ENCODE peak calls at places on chromosomes 3 and 15, in seven cellular contexts. M is mesendoderm, I is IMR-90, D is H1, U is mesenchymal stem cell, W is trophoblast cell, O is H9. A is an unnamed sample.

GRCh38 chr15:89002281-89002761 is 85.9 kb upstream of the ABHD2 start:
- DNase-seq in M (no peak), I (peak), D (no peak), U (peak), W (no peak), O (no peak), A (no peak)

GRCh38 chr3:57951106-57951882 is 56.9 kb upstream of the FLNB start:
- DNase-seq in M (peak), I (peak), D (no peak), U (peak), W (peak), O (no peak), A (no peak)

GRCh38 chr3:1375145-1375544 is 282.3 kb downstream of the CNTN6 start:
- DNase-seq in M (no peak), I (no peak), D (no peak), U (no peak), W (no peak), O (no peak), A (no peak)

GRCh38 chr3:53084310-53085001 is 38.6 kb upstream of the SFMBT1 start:
- DNase-seq in M (no peak), I (no peak), D (no peak), U (no peak), W (no peak), O (no peak), A (no peak)

GRCh38 chr3:42556089-42556632 is 25.6 kb downstream of the SEC22C start:
- DNase-seq in M (peak), I (no peak), D (no peak), U (peak), W (no peak), O (no peak), A (no peak)

GRCh38 chr3:51242939-51243338 is 142.2 kb upstream of the MANF start:
- DNase-seq in M (no peak), I (no peak), D (no peak), U (no peak), W (no peak), O (no peak), A (no peak)

GRCh38 chr15:64111679-64112050 is 15.9 kb downstream of the SNX1 start:
- DNase-seq in M (peak), I (no peak), D (no peak), U (no peak), W (no peak), O (no peak), A (no peak)

GRCh38 chr3:113623324-113623723 is 73.1 kb downstream of the USF3 start:
- DNase-seq in M (peak), I (no peak), D (peak), U (peak), W (peak), O (peak), A (no peak)

GRCh38 chr3:9036327-9037112 is 73.2 kb upstream of the RAD18 start:
- DNase-seq in M (no peak), I (peak), D (no peak), U (no peak), W (no peak), O (no peak), A (no peak)

GRCh38 chr15:82709421-82710207 is at the start of gene AP3B2:
- DNase-seq in M (peak), I (peak), D (peak), U (peak), W (peak), O (peak), A (peak)

GRCh38 chr3:109384164-109384563 is 46.8 kb upstream of the DPPA4 start:
- DNase-seq in M (no peak), I (no peak), D (no peak), U (no peak), W (no peak), O (no peak), A (no peak)

GRCh38 chr3:52036829-52037228 is 19.5 kb downstream of the DUSP7 start:
- DNase-seq in M (peak), I (no peak), D (peak), U (no peak), W (no peak), O (peak), A (no peak)

GRCh38 chr3:13549513-13550256 is 760 bp downstream of the FBLN2 start:
- DNase-seq in M (no peak), I (no peak), D (no peak), U (no peak), W (no peak), O (no peak), A (no peak)

GRCh38 chr3:5212625-5213573 is 25.4 kb downstream of the EDEM1 start:
- DNase-seq in M (peak), I (no peak), D (no peak), U (no peak), W (no peak), O (peak), A (no peak)

GRCh38 chr3:176491084-176491483 is 706.2 kb downstream of the TBL1XR1 start:
- DNase-seq in M (no peak), I (no peak), D (no peak), U (no peak), W (no peak), O (no peak), A (no peak)

GRCh38 chr3:65811050-65811766 is 227.5 kb downstream of the MAGI1 start:
- DNase-seq in M (no peak), I (peak), D (no peak), U (no peak), W (no peak), O (no peak), A (no peak)

GRCh38 chr3:170098753-170099152 is 61.0 kb downstream of the GPR160 start:
- DNase-seq in M (no peak), I (peak), D (no peak), U (no peak), W (no peak), O (no peak), A (no peak)

GRCh38 chr15:37517506-37517905 is 416.9 kb upstream of the TMCO5A start:
- DNase-seq in M (no peak), I (no peak), D (no peak), U (no peak), W (no peak), O (no peak), A (no peak)

GRCh38 chr3:29268651-29269050 is 12.2 kb upstream of the RBMS3 start:
- DNase-seq in M (no peak), I (no peak), D (no peak), U (no peak), W (peak), O (no peak), A (no peak)

GRCh38 chr3:36248374-36248773 is 131.9 kb upstream of the STAC start:
- DNase-seq in M (peak), I (no peak), D (no peak), U (no peak), W (no peak), O (peak), A (no peak)

GRCh38 chr15:101009176-101009575 is 90.0 kb downstream of the LRRK1 start:
- DNase-seq in M (no peak), I (no peak), D (no peak), U (no peak), W (no peak), O (peak), A (no peak)

GRCh38 chr15:77456746-77457618 is 36.3 kb downstream of the HMG20A start:
- DNase-seq in M (no peak), I (peak), D (no peak), U (peak), W (no peak), O (no peak), A (no peak)

GRCh38 chr15:92521624-92522008 is 127.9 kb downstream of the ST8SIA2 start:
- DNase-seq in M (peak), I (peak), D (peak), U (peak), W (peak), O (peak), A (peak)

GRCh38 chr3:100825574-100825973 is 116.3 kb downstream of the TFG start:
- DNase-seq in M (no peak), I (no peak), D (no peak), U (no peak), W (no peak), O (no peak), A (no peak)

GRCh38 chr15:101081900-101082299 is 162.7 kb downstream of the LRRK1 start:
- DNase-seq in M (no peak), I (no peak), D (no peak), U (no peak), W (no peak), O (no peak), A (no peak)

GRCh38 chr3:39468108-39468436 is 592 bp downstream of the MOBP start:
- DNase-seq in M (no peak), I (no peak), D (no peak), U (no peak), W (no peak), O (no peak), A (no peak)

GRCh38 chr3:159828542-159828943 is 160.1 kb upstream of the IL12A start:
- DNase-seq in M (peak), I (peak), D (no peak), U (peak), W (no peak), O (no peak), A (no peak)

GRCh38 chr15:56931674-56932507 is 13.4 kb downstream of the TCF12 start:
- DNase-seq in M (no peak), I (no peak), D (no peak), U (no peak), W (no peak), O (no peak), A (no peak)

GRCh38 chr3:58175429-58176184 is 35.2 kb downstream of the DNASE1L3 start:
- DNase-seq in M (peak), I (peak), D (peak), U (peak), W (peak), O (no peak), A (no peak)

GRCh38 chr3:57112206-57112605 is 51.7 kb downstream of the SPATA12 start:
- DNase-seq in M (peak), I (no peak), D (no peak), U (peak), W (no peak), O (peak), A (no peak)

GRCh38 chr15:69990566-69991391 is 106.9 kb downstream of the TLE3 start:
- DNase-seq in M (no peak), I (no peak), D (no peak), U (no peak), W (no peak), O (no peak), A (no peak)

GRCh38 chr3:187994221-187995085 is 159.5 kb upstream of the LPP start:
- DNase-seq in M (no peak), I (peak), D (no peak), U (peak), W (no peak), O (no peak), A (no peak)

GRCh38 chr15:42728562-42728961 is 8.4 kb downstream of the CDAN1 start:
- DNase-seq in M (no peak), I (no peak), D (peak), U (no peak), W (no peak), O (no peak), A (no peak)

GRCh38 chr3:4994144-4994730 is 15.0 kb downstream of the BHLHE40 start:
- DNase-seq in M (no peak), I (peak), D (no peak), U (peak), W (peak), O (no peak), A (no peak)

DNA sequence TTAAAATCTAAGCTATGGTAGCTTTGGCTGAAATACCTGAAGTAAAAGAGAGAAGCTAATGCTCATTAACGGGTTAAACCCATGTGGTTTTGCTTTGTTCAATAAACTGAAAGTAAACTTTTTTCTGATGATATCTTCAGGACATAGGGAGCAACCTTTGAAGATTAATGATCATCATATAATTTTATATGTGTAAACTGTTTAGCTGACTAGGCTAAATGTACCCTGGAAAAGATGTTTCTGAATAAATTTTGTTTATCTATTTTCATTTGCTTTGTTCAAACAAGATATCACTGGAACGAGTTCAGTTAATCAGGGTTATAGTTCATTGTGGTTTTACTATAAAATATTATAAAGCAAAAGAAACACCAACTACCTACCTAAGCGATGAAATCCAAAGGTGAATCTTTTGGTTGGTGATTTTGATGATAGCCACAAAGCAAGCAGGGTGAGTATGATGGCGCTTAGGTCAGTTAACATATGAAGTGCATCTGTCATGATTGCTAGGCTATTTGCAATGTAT is 11.7 kb downstream of the SLC30A4 start:
- DNase-seq in M (no peak), I (no peak), D (no peak), U (no peak), W (no peak), O (no peak), A (no peak)
- H3K23ac ChIP-seq in M (no peak), I (no peak), D (no peak), U (no peak), W (no peak), O (no peak), A (no peak)

GRCh38 chr15:49035825-49036224 is 10.4 kb downstream of the SECISBP2L start:
- DNase-seq in M (no peak), I (no peak), D (no peak), U (no peak), W (no peak), O (no peak), A (no peak)
- H3K23ac ChIP-seq in M (no peak), I (no peak), D (no peak), U (no peak), W (no peak), O (no peak), A (no peak)

GRCh38 chr3:195697582-195698324 is 23.0 kb upstream of the MUC20 start:
- DNase-seq in M (peak), I (peak), D (no peak), U (peak), W (no peak), O (peak), A (peak)
- H3K23ac ChIP-seq in M (no peak), I (peak), D (no peak), U (no peak), W (no peak), O (no peak), A (no peak)

DNA sequence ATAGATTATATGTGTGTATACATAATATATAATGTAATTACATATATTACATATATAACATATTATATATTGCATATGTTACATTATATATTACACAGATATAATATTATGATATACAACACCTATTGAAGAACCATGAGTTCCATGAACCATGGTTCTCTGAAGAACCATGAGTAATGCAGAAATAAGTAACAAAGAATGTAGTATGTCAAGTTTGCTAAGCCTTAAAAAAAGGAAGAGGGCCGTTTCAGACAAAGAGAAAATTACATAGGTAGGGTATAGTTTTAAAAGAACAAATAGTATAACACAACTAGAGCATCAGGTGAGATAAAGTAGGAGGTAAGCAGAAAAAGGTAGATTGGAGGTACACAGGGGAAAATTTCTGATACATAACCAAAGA is 177.0 kb downstream of the FGF12 start:
- DNase-seq in M (no peak), I (no peak), D (no peak), U (no peak), W (no peak), O (no peak), A (no peak)
- H3K23ac ChIP-seq in M (no peak), I (no peak), D (no peak), U (no peak), W (no peak), O (no peak), A (no peak)

DNA sequence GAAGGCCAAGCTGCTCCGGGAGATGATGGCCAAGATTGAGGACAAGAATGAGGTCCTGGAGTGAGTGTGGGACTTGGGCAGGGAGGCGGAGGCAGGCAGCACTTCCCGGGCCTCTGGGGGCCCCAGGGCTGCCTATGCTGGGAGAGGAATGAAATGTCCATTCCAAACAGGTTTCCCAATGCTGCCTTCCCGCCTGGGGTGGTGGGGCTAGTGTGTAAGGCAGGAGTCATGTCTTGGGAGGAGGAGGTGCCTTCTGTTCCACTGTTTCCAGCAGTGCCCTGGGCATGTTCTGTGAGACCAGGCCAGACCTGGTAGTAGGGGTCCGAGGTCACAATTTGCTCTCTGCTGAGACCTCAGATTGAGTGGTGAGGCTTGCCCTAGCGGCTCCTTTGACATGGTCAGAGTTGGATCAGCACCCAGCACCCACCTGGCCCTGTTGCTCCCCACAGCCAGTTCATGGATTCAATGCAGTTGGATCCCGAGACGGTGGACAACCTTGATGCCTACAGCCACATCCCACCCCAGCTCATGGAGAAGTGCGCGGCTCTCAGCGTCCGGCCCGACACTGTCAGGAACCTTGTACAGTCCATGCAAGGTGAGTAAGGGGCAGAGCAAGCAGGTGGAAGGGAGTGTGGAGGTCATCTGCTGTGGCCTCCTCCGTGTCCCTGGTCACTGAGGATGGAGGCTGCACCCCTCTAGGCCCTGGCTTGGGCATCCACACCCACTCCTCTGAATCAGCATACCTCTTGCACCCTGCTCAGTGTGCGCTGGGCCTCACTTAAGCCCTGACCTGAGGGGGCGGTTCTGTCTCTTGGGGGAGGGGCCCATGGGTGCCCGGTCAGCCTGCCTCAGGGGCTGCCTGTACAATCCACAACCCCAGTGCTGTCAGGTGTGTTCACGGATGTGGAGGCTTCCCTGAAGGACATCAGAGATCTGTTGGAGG is 27.3 kb downstream of the PTPN23 start:
- DNase-seq in M (no peak), I (no peak), D (no peak), U (no peak), W (peak), O (no peak), A (no peak)
- H3K23ac ChIP-seq in M (no peak), I (no peak), D (no peak), U (no peak), W (no peak), O (no peak), A (no peak)

DNA sequence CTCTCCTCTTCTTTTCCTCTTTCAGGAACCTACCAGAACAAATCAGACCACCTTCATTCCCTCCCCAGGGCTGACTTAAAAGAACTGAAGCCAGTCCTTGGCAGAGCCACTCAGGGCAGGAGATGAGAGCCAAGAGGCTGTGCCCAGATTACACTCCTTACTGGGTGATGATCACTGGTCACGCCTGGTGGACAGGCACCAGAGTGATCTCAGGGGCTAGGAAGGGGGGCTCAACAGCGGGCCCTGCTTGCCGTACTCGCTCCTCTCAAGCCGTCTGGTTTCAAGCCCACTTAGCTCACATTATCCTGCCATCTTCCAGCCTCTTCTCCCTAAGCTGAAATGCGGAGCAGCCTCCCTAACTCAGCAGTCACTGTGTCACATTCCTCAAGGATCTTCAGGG is 1.7 kb upstream of the FAH start:
- DNase-seq in M (no peak), I (no peak), D (no peak), U (no peak), W (no peak), O (no peak), A (no peak)
- H3K23ac ChIP-seq in M (no peak), I (no peak), D (no peak), U (peak), W (no peak), O (no peak), A (no peak)

GRCh38 chr3:194565597-194566190 is 67.5 kb downstream of the TMEM44 start:
- DNase-seq in M (no peak), I (peak), D (no peak), U (peak), W (no peak), O (no peak), A (no peak)
- H3K23ac ChIP-seq in M (no peak), I (peak), D (no peak), U (no peak), W (no peak), O (no peak), A (no peak)

GRCh38 chr3:99199021-99199420 is 297.5 kb upstream of the DCBLD2 start:
- DNase-seq in M (no peak), I (no peak), D (no peak), U (no peak), W (no peak), O (no peak), A (no peak)
- H3K23ac ChIP-seq in M (no peak), I (no peak), D (no peak), U (no peak), W (no peak), O (no peak), A (no peak)